ENCODE peak calls at places on chromosome 6, in ten cellular contexts. G is pancreas, E is body of pancreas, N is heart left ventricle, D is psoas muscle, C is brain microvascular endothelial cell, H is PC-9, T is sigmoid colon, M is dorsolateral prefrontal cortex, J is ovary. Y is an unnamed sample.

GRCh38 chr6:155832596-155832995 is 377.0 kb upstream of the NOX3 start:
- DNase-seq in G (no peak), E (no peak), N (no peak), D (no peak), C (peak), H (no peak), T (no peak), M (no peak), J (no peak), Y (no peak)

GRCh38 chr6:43849844-43850243 is 79.8 kb downstream of the VEGFA start:
- DNase-seq in G (no peak), E (no peak), N (no peak), D (no peak), C (peak), H (no peak), T (no peak), M (no peak), J (no peak), Y (no peak)

GRCh38 chr6:112802154-112802553 is 455.0 kb downstream of the RFPL4B start:
- DNase-seq in G (no peak), E (no peak), N (no peak), D (no peak), C (peak), H (no peak), T (no peak), M (no peak), J (no peak), Y (peak)

GRCh38 chr6:34044945-34045595 is 100.8 kb downstream of the GRM4 start:
- DNase-seq in G (no peak), E (no peak), N (no peak), D (no peak), C (no peak), H (no peak), T (no peak), M (no peak), J (no peak), Y (no peak)

GRCh38 chr6:42268016-42268834 is 50.6 kb upstream of the MRPS10 start:
- DNase-seq in G (no peak), E (no peak), N (no peak), D (no peak), C (no peak), H (no peak), T (no peak), M (no peak), J (no peak), Y (no peak)

GRCh38 chr6:164022632-164023031 is 608.1 kb downstream of the QKI start:
- DNase-seq in G (no peak), E (no peak), N (no peak), D (peak), C (no peak), H (no peak), T (no peak), M (no peak), J (no peak), Y (no peak)

GRCh38 chr6:48426636-48427035 is 315.6 kb upstream of the PTCHD4 start:
- DNase-seq in G (no peak), E (no peak), N (no peak), D (no peak), C (peak), H (no peak), T (no peak), M (no peak), J (no peak), Y (no peak)

GRCh38 chr6:139568956-139569538 is 194.6 kb upstream of the CITED2 start:
- DNase-seq in G (no peak), E (no peak), N (no peak), D (no peak), C (peak), H (no peak), T (no peak), M (no peak), J (no peak), Y (peak)

GRCh38 chr6:38110407-38111025 is 291.0 kb downstream of the ZFAND3 start:
- DNase-seq in G (no peak), E (no peak), N (no peak), D (peak), C (no peak), H (no peak), T (no peak), M (no peak), J (no peak), Y (no peak)

GRCh38 chr6:139278190-139278589 is 13.6 kb downstream of the TXLNB start:
- DNase-seq in G (no peak), E (no peak), N (peak), D (no peak), C (no peak), H (no peak), T (no peak), M (no peak), J (no peak), Y (no peak)

GRCh38 chr6:6825986-6826901 is 237.7 kb downstream of the LY86 start:
- DNase-seq in G (no peak), E (no peak), N (peak), D (peak), C (no peak), H (peak), T (peak), M (no peak), J (no peak), Y (no peak)

GRCh38 chr6:42316390-42316970 is 98.8 kb upstream of the MRPS10 start:
- DNase-seq in G (no peak), E (no peak), N (no peak), D (no peak), C (peak), H (peak), T (no peak), M (no peak), J (no peak), Y (no peak)

GRCh38 chr6:147947521-147947920 is 395.1 kb upstream of the SASH1 start:
- DNase-seq in G (no peak), E (no peak), N (no peak), D (no peak), C (no peak), H (no peak), T (no peak), M (no peak), J (no peak), Y (no peak)

GRCh38 chr6:22754111-22754510 is 184.7 kb downstream of the HDGFL1 start:
- DNase-seq in G (no peak), E (no peak), N (no peak), D (no peak), C (peak), H (no peak), T (no peak), M (no peak), J (no peak), Y (no peak)

GRCh38 chr6:38316099-38316868 is 323.4 kb downstream of the BTBD9 start:
- DNase-seq in G (no peak), E (no peak), N (no peak), D (no peak), C (no peak), H (no peak), T (no peak), M (no peak), J (no peak), Y (no peak)

GRCh38 chr6:6851059-6851658 is 256.6 kb upstream of the RREB1 start:
- DNase-seq in G (peak), E (peak), N (peak), D (no peak), C (peak), H (peak), T (peak), M (no peak), J (peak), Y (peak)

GRCh38 chr6:43702522-43703440 is 15.2 kb upstream of the MRPS18A start:
- DNase-seq in G (peak), E (peak), N (peak), D (peak), C (peak), H (peak), T (peak), M (no peak), J (peak), Y (peak)

GRCh38 chr6:152503541-152503940 is 133.6 kb downstream of the SYNE1 start:
- DNase-seq in G (no peak), E (no peak), N (no peak), D (no peak), C (no peak), H (no peak), T (no peak), M (no peak), J (no peak), Y (peak)

GRCh38 chr6:114030767-114031166 is 59.8 kb upstream of the HDAC2 start:
- DNase-seq in G (no peak), E (no peak), N (no peak), D (no peak), C (no peak), H (no peak), T (no peak), M (no peak), J (no peak), Y (no peak)

GRCh38 chr6:137271245-137272183 is 52.3 kb upstream of the IFNGR1 start:
- DNase-seq in G (no peak), E (no peak), N (no peak), D (no peak), C (peak), H (no peak), T (no peak), M (no peak), J (no peak), Y (peak)

GRCh38 chr6:139452176-139452876 is 77.9 kb upstream of the CITED2 start:
- DNase-seq in G (no peak), E (no peak), N (no peak), D (no peak), C (no peak), H (peak), T (no peak), M (no peak), J (no peak), Y (peak)

GRCh38 chr6:11500008-11500407 is 37.5 kb upstream of the TMEM170B start:
- DNase-seq in G (no peak), E (no peak), N (no peak), D (no peak), C (peak), H (no peak), T (no peak), M (no peak), J (no peak), Y (peak)

GRCh38 chr6:105974981-105975380 is 111.2 kb upstream of the PRDM1 start:
- DNase-seq in G (no peak), E (no peak), N (no peak), D (no peak), C (no peak), H (no peak), T (no peak), M (no peak), J (no peak), Y (no peak)

GRCh38 chr6:137258170-137258569 is 39.0 kb upstream of the IFNGR1 start:
- DNase-seq in G (no peak), E (no peak), N (no peak), D (no peak), C (peak), H (no peak), T (no peak), M (no peak), J (no peak), Y (no peak)

GRCh38 chr6:37429352-37429750 is 3.7 kb upstream of the CMTR1 start:
- DNase-seq in G (no peak), E (no peak), N (no peak), D (no peak), C (no peak), H (no peak), T (no peak), M (no peak), J (no peak), Y (no peak)

GRCh38 chr6:167678102-167679101 is 148.3 kb upstream of the AFDN start:
- DNase-seq in G (peak), E (peak), N (peak), D (peak), C (no peak), H (no peak), T (peak), M (peak), J (peak), Y (no peak)

GRCh38 chr6:160132776-160133338 is 11.2 kb downstream of the SLC22A1 start:
- DNase-seq in G (no peak), E (no peak), N (no peak), D (no peak), C (peak), H (no peak), T (no peak), M (no peak), J (no peak), Y (peak)

GRCh38 chr6:110528051-110528929 is 51.9 kb upstream of the SLC22A16 start:
- DNase-seq in G (peak), E (peak), N (peak), D (no peak), C (peak), H (peak), T (no peak), M (no peak), J (no peak), Y (peak)

GRCh38 chr6:53811082-53811481 is 16.3 kb downstream of the LRRC1 start:
- DNase-seq in G (peak), E (peak), N (no peak), D (no peak), C (no peak), H (peak), T (no peak), M (no peak), J (no peak), Y (no peak)

GRCh38 chr6:148090326-148090725 is 252.3 kb upstream of the SASH1 start:
- DNase-seq in G (no peak), E (no peak), N (no peak), D (no peak), C (no peak), H (no peak), T (no peak), M (no peak), J (no peak), Y (no peak)

GRCh38 chr6:140669321-140669720 is 1294.9 kb upstream of the CITED2 start:
- DNase-seq in G (no peak), E (no peak), N (no peak), D (no peak), C (peak), H (no peak), T (no peak), M (no peak), J (no peak), Y (no peak)

GRCh38 chr6:20335872-20336271 is 65.8 kb upstream of the E2F3 start:
- DNase-seq in G (no peak), E (no peak), N (no peak), D (no peak), C (no peak), H (no peak), T (no peak), M (no peak), J (no peak), Y (no peak)

GRCh38 chr6:140441256-140441655 is 1066.8 kb upstream of the CITED2 start:
- DNase-seq in G (peak), E (peak), N (peak), D (peak), C (peak), H (peak), T (peak), M (peak), J (peak), Y (peak)

GRCh38 chr6:89640804-89641203 is 2.3 kb upstream of the LYRM2 start:
- DNase-seq in G (no peak), E (no peak), N (no peak), D (no peak), C (peak), H (no peak), T (no peak), M (no peak), J (no peak), Y (peak)

GRCh38 chr6:96563853-96564252 is 925 bp downstream of the FHL5 start:
- DNase-seq in G (no peak), E (no peak), N (no peak), D (no peak), C (no peak), H (no peak), T (no peak), M (no peak), J (no peak), Y (no peak)

GRCh38 chr6:169363590-169363989 is 109.9 kb upstream of the THBS2 start:
- DNase-seq in G (no peak), E (no peak), N (no peak), D (no peak), C (no peak), H (no peak), T (no peak), M (no peak), J (no peak), Y (no peak)

GRCh38 chr6:157822221-157823000 is 635 bp upstream of the SNX9 start:
- DNase-seq in G (peak), E (no peak), N (peak), D (peak), C (no peak), H (no peak), T (no peak), M (peak), J (peak), Y (peak)

GRCh38 chr6:102798631-102799030 is 1405.1 kb downstream of the GRIK2 start:
- DNase-seq in G (no peak), E (no peak), N (no peak), D (no peak), C (no peak), H (peak), T (no peak), M (no peak), J (no peak), Y (no peak)
- TF ChIP-seq CTCF in G (no peak), E (no peak), N (no peak), D (no peak), C (peak), H (no peak), T (no peak), M (no peak), J (no peak), Y (no peak)

GRCh38 chr6:92538296-92538695 is 881.1 kb downstream of the EPHA7 start:
- DNase-seq in G (no peak), E (no peak), N (no peak), D (no peak), C (no peak), H (no peak), T (no peak), M (no peak), J (no peak), Y (peak)
- H3K27ac ChIP-seq in G (no peak), E (no peak), N (no peak), D (no peak), C (no peak), H (no peak), T (no peak), M (no peak), J (no peak), Y (no peak)

GRCh38 chr6:118327237-118327636 is 220.9 kb upstream of the PLN start:
- DNase-seq in G (no peak), E (no peak), N (no peak), D (no peak), C (no peak), H (no peak), T (no peak), M (no peak), J (no peak), Y (no peak)
- TF ChIP-seq CTCF in G (no peak), E (no peak), N (no peak), D (no peak), C (no peak), H (no peak), T (no peak), M (no peak), J (no peak), Y (no peak)

DNA sequence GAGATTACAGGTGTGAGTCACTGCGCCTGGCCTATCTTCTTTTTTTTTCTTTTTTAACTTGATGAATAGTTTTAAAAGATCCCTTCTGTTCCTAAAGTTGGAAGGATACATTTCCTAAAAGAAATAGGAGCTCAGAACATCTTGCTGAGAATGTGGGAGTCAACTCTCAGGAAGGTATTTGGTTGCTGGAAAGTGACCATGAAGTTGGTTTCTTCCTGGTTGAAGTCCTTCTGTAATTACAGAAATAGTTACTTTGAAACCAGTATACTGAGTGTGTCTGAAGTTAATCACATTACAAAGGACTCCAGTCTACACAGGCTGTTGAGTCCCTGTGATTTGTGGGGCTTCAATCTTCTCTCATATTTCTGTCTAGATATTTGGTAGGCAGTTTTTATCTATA is 9.9 kb upstream of the PLEKHG1 start:
- DNase-seq in G (no peak), E (no peak), N (no peak), D (no peak), C (no peak), H (no peak), T (no peak), M (no peak), J (no peak), Y (no peak)
- H3K27ac ChIP-seq in G (no peak), E (no peak), N (no peak), D (no peak), C (no peak), H (no peak), T (no peak), M (no peak), J (no peak), Y (no peak)

DNA sequence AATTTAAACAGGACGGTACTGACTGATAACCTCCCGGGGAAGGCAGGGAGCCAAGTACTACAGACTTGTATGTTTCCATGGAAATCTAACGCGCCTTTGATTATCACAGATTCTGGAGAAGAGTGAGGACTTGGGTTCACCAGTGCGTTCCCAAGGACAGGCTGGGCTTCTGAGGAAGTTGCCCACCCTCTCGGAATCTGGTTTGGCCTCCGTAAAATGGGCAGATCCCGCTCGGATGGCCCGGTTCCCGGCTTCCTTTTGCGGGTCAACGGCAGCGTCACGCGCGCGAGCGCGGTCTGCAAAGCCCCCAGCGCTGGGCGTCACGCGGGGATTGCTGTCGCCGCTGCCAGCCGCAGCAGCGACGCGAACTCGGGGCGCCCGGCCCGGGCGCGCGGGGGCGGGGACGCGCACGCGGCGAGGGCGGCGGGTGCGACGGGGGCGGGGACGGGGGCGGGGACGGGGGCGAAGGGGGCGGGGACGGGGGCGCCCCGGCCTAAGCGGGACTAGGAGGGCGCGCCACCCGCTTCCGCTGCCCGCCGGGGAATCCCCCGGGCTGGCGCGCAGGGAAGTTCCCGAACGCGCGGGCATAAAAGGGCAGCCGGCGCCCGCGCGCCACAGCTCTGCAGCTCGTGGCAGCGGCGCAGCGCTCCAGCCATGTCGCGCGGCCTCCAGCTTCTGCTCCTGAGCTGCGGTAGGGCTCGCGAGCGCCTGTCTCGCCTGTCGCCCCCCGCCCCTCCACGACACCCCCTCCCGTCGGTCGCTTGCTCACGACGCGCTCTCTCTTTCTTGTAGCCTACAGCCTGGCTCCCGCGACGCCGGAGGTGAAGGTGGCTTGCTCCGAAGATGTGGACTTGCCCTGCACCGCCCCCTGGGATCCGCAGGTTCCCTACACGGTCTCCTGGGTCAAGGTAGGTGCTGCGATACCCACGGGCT is at the start of gene CD83:
- DNase-seq in G (peak), E (peak), N (peak), D (peak), C (peak), H (peak), T (peak), M (peak), J (peak), Y (peak)
- TF ChIP-seq CTCF in G (no peak), E (no peak), N (no peak), D (peak), C (peak), H (no peak), T (no peak), M (no peak), J (no peak), Y (peak)

GRCh38 chr6:16322666-16323312 is 84.4 kb downstream of the GMPR start:
- DNase-seq in G (peak), E (peak), N (peak), D (peak), C (peak), H (no peak), T (peak), M (peak), J (no peak), Y (peak)

GRCh38 chr6:16319813-16320532 is 81.6 kb downstream of the GMPR start:
- DNase-seq in G (peak), E (peak), N (peak), D (peak), C (peak), H (peak), T (peak), M (peak), J (peak), Y (peak)

GRCh38 chr6:16321341-16321710 is 82.9 kb downstream of the GMPR start:
- DNase-seq in G (no peak), E (no peak), N (peak), D (no peak), C (no peak), H (no peak), T (no peak), M (no peak), J (no peak), Y (no peak)

GRCh38 chr6:16320533-16321340 is 82.3 kb downstream of the GMPR start:
- DNase-seq in G (no peak), E (no peak), N (peak), D (peak), C (no peak), H (no peak), T (no peak), M (peak), J (no peak), Y (no peak)

GRCh38 chr6:16321826-16322225 is 83.4 kb downstream of the GMPR start:
- DNase-seq in G (no peak), E (no peak), N (peak), D (no peak), C (no peak), H (no peak), T (no peak), M (no peak), J (no peak), Y (no peak)
- H3K27ac ChIP-seq in G (no peak), E (no peak), N (peak), D (peak), C (no peak), H (no peak), T (peak), M (peak), J (no peak), Y (no peak)